ENCODE peak calls at places on chromosomes 6 and 20, in six cellular contexts. One of them, this sample, is unnamed. For H3K9me3, the result is how much of the 10 kb centered on the place peaks cover.

GRCh38 chr6:40806479-40806878 is 219.3 kb upstream of the LRFN2 start:
- DNase-seq in AG04450: no peak
- DNase-seq in CD8-positive, alpha-beta memory T cell: no peak
- DNase-seq in tibial artery: no peak
- DNase-seq in breast epithelium: no peak
- DNase-seq in Caco-2: no peak
- DNase-seq in this sample: no peak

GRCh38 chr6:147279423-147279822 is 75.2 kb downstream of the STXBP5 start:
- DNase-seq in AG04450: no peak
- DNase-seq in CD8-positive, alpha-beta memory T cell: no peak
- DNase-seq in tibial artery: no peak
- DNase-seq in breast epithelium: no peak
- DNase-seq in Caco-2: no peak
- DNase-seq in this sample: no peak

GRCh38 chr20:41476013-41476441 is 109.4 kb upstream of the EMILIN3 start:
- DNase-seq in AG04450: peak
- DNase-seq in CD8-positive, alpha-beta memory T cell: no peak
- DNase-seq in tibial artery: no peak
- DNase-seq in breast epithelium: peak
- DNase-seq in Caco-2: no peak
- DNase-seq in this sample: peak

GRCh38 chr6:24583463-24584389 is 62.3 kb downstream of the KIAA0319 start:
- DNase-seq in AG04450: peak
- DNase-seq in CD8-positive, alpha-beta memory T cell: peak
- DNase-seq in tibial artery: peak
- DNase-seq in breast epithelium: peak
- DNase-seq in Caco-2: peak
- DNase-seq in this sample: peak

GRCh38 chr20:54657268-54657826 is 182.0 kb downstream of the DOK5 start:
- DNase-seq in AG04450: no peak
- DNase-seq in CD8-positive, alpha-beta memory T cell: no peak
- DNase-seq in tibial artery: no peak
- DNase-seq in breast epithelium: no peak
- DNase-seq in Caco-2: no peak
- DNase-seq in this sample: no peak

GRCh38 chr6:124870611-124871201 is 91.5 kb upstream of the RNF217 start:
- DNase-seq in AG04450: peak
- DNase-seq in CD8-positive, alpha-beta memory T cell: no peak
- DNase-seq in tibial artery: no peak
- DNase-seq in breast epithelium: no peak
- DNase-seq in Caco-2: no peak
- DNase-seq in this sample: peak

GRCh38 chr20:44690781-44691423 is 24.3 kb upstream of the CCN5 start:
- DNase-seq in AG04450: no peak
- DNase-seq in CD8-positive, alpha-beta memory T cell: no peak
- DNase-seq in tibial artery: peak
- DNase-seq in breast epithelium: no peak
- DNase-seq in Caco-2: no peak
- DNase-seq in this sample: no peak

GRCh38 chr6:168192195-168192900 is 113.3 kb upstream of the FRMD1 start:
- DNase-seq in AG04450: no peak
- DNase-seq in CD8-positive, alpha-beta memory T cell: no peak
- DNase-seq in tibial artery: peak
- DNase-seq in breast epithelium: peak
- DNase-seq in Caco-2: peak
- DNase-seq in this sample: no peak

GRCh38 chr6:30325150-30325872 is 1.4 kb upstream of the TRIM39 start:
- DNase-seq in AG04450: no peak
- DNase-seq in CD8-positive, alpha-beta memory T cell: no peak
- DNase-seq in tibial artery: no peak
- DNase-seq in breast epithelium: peak
- DNase-seq in Caco-2: no peak
- DNase-seq in this sample: peak

GRCh38 chr6:154246723-154247118 is 109.9 kb downstream of the IPCEF1 start:
- DNase-seq in AG04450: no peak
- DNase-seq in CD8-positive, alpha-beta memory T cell: no peak
- DNase-seq in tibial artery: no peak
- DNase-seq in breast epithelium: no peak
- DNase-seq in Caco-2: no peak
- DNase-seq in this sample: no peak

GRCh38 chr20:3658708-3659491 is 4.3 kb downstream of the GFRA4 start:
- DNase-seq in AG04450: no peak
- DNase-seq in CD8-positive, alpha-beta memory T cell: no peak
- DNase-seq in tibial artery: peak
- DNase-seq in breast epithelium: no peak
- DNase-seq in Caco-2: no peak
- DNase-seq in this sample: peak

GRCh38 chr6:105592329-105592728 is 189.4 kb upstream of the PREP start:
- DNase-seq in AG04450: peak
- DNase-seq in CD8-positive, alpha-beta memory T cell: no peak
- DNase-seq in tibial artery: no peak
- DNase-seq in breast epithelium: no peak
- DNase-seq in Caco-2: no peak
- DNase-seq in this sample: no peak

GRCh38 chr6:26056583-26057350 is 30.5 kb upstream of the HFE start:
- DNase-seq in AG04450: no peak
- DNase-seq in CD8-positive, alpha-beta memory T cell: no peak
- DNase-seq in tibial artery: no peak
- DNase-seq in breast epithelium: peak
- DNase-seq in Caco-2: peak
- DNase-seq in this sample: peak

GRCh38 chr20:7723284-7723683 is 217.0 kb downstream of the HAO1 start:
- DNase-seq in AG04450: no peak
- DNase-seq in CD8-positive, alpha-beta memory T cell: no peak
- DNase-seq in tibial artery: no peak
- DNase-seq in breast epithelium: no peak
- DNase-seq in Caco-2: no peak
- DNase-seq in this sample: no peak

GRCh38 chr20:12947691-12948090 is 61.1 kb upstream of the SPTLC3 start:
- DNase-seq in AG04450: no peak
- DNase-seq in CD8-positive, alpha-beta memory T cell: no peak
- DNase-seq in tibial artery: no peak
- DNase-seq in breast epithelium: no peak
- DNase-seq in Caco-2: no peak
- DNase-seq in this sample: no peak
- H3K9me3 ChIP-seq in AG04450: under half
- H3K9me3 ChIP-seq in CD8-positive, alpha-beta memory T cell: under half
- H3K9me3 ChIP-seq in tibial artery: under half
- H3K9me3 ChIP-seq in breast epithelium: under half
- H3K9me3 ChIP-seq in Caco-2: under half
- H3K9me3 ChIP-seq in this sample: under half

GRCh38 chr20:11436113-11436890 is 481.4 kb upstream of the BTBD3 start:
- DNase-seq in AG04450: no peak
- DNase-seq in CD8-positive, alpha-beta memory T cell: no peak
- DNase-seq in tibial artery: no peak
- DNase-seq in breast epithelium: no peak
- DNase-seq in Caco-2: no peak
- DNase-seq in this sample: no peak
- H3K9me3 ChIP-seq in AG04450: under half
- H3K9me3 ChIP-seq in CD8-positive, alpha-beta memory T cell: under half
- H3K9me3 ChIP-seq in tibial artery: under half
- H3K9me3 ChIP-seq in breast epithelium: under half
- H3K9me3 ChIP-seq in Caco-2: under half
- H3K9me3 ChIP-seq in this sample: under half

DNA sequence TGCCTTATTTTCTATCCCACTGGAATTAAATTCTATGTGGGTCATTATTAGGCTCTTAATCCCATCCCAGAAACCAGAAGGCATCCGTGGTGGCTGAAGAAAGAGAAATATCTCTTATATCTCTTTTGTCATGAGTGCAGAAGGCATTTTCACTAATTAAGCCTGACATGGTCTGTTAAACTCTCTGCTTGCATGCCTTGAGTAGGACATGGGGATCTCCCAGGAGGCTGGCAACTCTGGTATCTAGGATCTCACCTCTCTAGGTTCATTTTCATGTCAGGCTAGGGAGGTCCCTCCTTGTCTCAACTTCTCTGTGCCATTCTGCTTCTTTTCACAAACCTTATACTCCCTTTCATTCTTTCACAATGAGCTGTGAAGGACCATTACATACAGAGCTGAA is 25.3 kb upstream of the GPR63 start:
- DNase-seq in AG04450: no peak
- DNase-seq in CD8-positive, alpha-beta memory T cell: no peak
- DNase-seq in tibial artery: no peak
- DNase-seq in breast epithelium: no peak
- DNase-seq in Caco-2: no peak
- DNase-seq in this sample: no peak
- H3K9me3 ChIP-seq in AG04450: under half
- H3K9me3 ChIP-seq in CD8-positive, alpha-beta memory T cell: under half
- H3K9me3 ChIP-seq in tibial artery: under half
- H3K9me3 ChIP-seq in breast epithelium: under half
- H3K9me3 ChIP-seq in Caco-2: under half
- H3K9me3 ChIP-seq in this sample: under half

GRCh38 chr20:29743101-29743931 is 1514.1 kb upstream of the DEFB115 start:
- DNase-seq in AG04450: no peak
- DNase-seq in CD8-positive, alpha-beta memory T cell: no peak
- DNase-seq in tibial artery: peak
- DNase-seq in breast epithelium: no peak
- DNase-seq in Caco-2: peak
- DNase-seq in this sample: no peak
- H3K9me3 ChIP-seq in AG04450: half or more
- H3K9me3 ChIP-seq in CD8-positive, alpha-beta memory T cell: under half
- H3K9me3 ChIP-seq in tibial artery: under half
- H3K9me3 ChIP-seq in breast epithelium: under half
- H3K9me3 ChIP-seq in Caco-2: half or more
- H3K9me3 ChIP-seq in this sample: under half

GRCh38 chr6:145290122-145290521 is 445.2 kb downstream of the EPM2A start:
- DNase-seq in AG04450: no peak
- DNase-seq in CD8-positive, alpha-beta memory T cell: no peak
- DNase-seq in tibial artery: no peak
- DNase-seq in breast epithelium: no peak
- DNase-seq in Caco-2: no peak
- DNase-seq in this sample: no peak

GRCh38 chr6:145294942-145295341 is 440.4 kb downstream of the EPM2A start:
- DNase-seq in AG04450: no peak
- DNase-seq in CD8-positive, alpha-beta memory T cell: no peak
- DNase-seq in tibial artery: no peak
- DNase-seq in breast epithelium: no peak
- DNase-seq in Caco-2: no peak
- DNase-seq in this sample: no peak

DNA sequence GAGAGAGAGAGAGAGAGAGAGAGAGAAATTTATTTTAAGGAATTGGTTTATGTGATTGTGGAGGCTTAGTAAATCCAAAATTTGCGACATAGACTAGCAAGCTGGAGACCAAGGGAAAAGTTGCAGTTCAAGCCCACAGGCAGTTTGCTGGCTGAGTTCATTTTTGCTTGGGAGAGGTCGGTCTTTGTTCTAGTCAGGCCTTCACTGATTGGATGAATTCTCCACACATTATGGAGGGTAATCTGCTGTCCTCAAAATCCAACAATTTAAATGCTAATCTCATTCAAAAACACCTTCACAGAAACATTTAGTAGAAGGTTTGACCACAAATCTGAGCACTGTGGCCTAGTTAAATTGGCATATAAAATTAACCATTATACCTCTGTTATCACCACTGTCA is 439.6 kb downstream of the EPM2A start:
- DNase-seq in AG04450: no peak
- DNase-seq in CD8-positive, alpha-beta memory T cell: no peak
- DNase-seq in tibial artery: no peak
- DNase-seq in breast epithelium: no peak
- DNase-seq in Caco-2: no peak
- DNase-seq in this sample: no peak
- H3K9me3 ChIP-seq in AG04450: under half
- H3K9me3 ChIP-seq in CD8-positive, alpha-beta memory T cell: under half
- H3K9me3 ChIP-seq in tibial artery: under half
- H3K9me3 ChIP-seq in breast epithelium: under half
- H3K9me3 ChIP-seq in Caco-2: under half
- H3K9me3 ChIP-seq in this sample: under half

GRCh38 chr6:70693887-70694286 is 26.2 kb downstream of the SMAP1 start:
- DNase-seq in AG04450: no peak
- DNase-seq in CD8-positive, alpha-beta memory T cell: no peak
- DNase-seq in tibial artery: no peak
- DNase-seq in breast epithelium: no peak
- DNase-seq in Caco-2: no peak
- DNase-seq in this sample: no peak

DNA sequence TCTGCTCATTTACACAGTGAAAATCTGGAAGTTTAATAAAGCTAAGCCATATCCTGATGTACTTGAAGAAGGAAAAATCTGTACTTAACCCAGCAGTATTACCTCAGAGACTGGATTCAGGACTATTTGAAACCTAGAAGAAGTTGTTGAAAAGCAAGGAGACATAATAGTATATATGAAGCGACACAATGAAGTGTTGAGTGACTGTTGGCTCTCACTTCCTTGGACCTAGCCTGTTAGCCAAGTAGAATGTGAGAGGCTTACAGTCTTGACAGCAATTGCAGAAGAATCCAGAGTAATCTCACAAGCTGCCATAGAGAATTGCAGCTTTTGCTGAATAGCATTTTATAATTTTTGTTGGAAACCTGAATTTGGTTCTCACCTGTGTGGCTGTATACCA is 26.7 kb downstream of the SMAP1 start:
- DNase-seq in AG04450: no peak
- DNase-seq in CD8-positive, alpha-beta memory T cell: no peak
- DNase-seq in tibial artery: no peak
- DNase-seq in breast epithelium: no peak
- DNase-seq in Caco-2: no peak
- DNase-seq in this sample: no peak
- H3K9me3 ChIP-seq in AG04450: under half
- H3K9me3 ChIP-seq in CD8-positive, alpha-beta memory T cell: under half
- H3K9me3 ChIP-seq in tibial artery: under half
- H3K9me3 ChIP-seq in breast epithelium: under half
- H3K9me3 ChIP-seq in Caco-2: under half
- H3K9me3 ChIP-seq in this sample: under half

DNA sequence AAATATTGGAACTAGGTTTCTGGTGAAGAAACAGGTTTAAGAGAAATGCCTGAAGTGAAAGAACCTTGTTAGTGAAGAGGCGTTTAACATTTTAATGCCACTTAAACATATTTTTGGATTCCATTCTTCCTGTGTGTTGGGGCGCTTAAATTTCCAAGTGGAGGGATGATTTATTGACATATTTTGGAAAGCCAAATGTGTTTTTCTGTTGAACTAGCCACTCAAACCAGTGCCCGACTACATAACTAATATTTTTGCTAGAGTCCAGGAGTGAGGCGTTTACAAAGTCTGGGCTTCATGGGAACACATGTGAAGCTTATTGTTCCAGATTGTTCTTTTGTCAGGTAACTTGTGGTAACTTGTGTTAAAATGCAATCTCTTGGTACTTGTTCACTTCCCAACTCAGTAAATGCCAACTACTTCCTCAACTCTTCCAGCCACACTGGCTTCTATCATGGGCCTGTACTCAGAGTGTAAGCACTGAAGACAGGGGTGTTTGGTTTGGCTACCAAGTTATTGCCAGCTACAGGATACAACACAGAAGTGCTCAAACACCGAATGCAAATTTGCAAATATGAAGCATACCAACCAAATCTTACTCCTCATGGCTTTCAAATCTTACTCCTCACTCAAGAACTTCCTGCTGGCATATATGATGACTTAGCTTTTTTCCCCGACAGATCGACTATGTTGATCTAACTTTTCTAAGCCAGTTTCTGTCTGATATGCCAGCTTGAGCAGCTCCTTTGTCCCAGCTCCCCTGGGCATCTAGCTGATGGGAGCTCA is 2.0 kb upstream of the ZNFX1 start:
- DNase-seq in AG04450: no peak
- DNase-seq in CD8-positive, alpha-beta memory T cell: no peak
- DNase-seq in tibial artery: no peak
- DNase-seq in breast epithelium: no peak
- DNase-seq in Caco-2: no peak
- DNase-seq in this sample: no peak
- H3K9me3 ChIP-seq in AG04450: under half
- H3K9me3 ChIP-seq in CD8-positive, alpha-beta memory T cell: under half
- H3K9me3 ChIP-seq in tibial artery: under half
- H3K9me3 ChIP-seq in breast epithelium: half or more
- H3K9me3 ChIP-seq in Caco-2: half or more
- H3K9me3 ChIP-seq in this sample: under half